ENCODE peak calls at places on chromosomes 12 and 14, in nine cellular contexts. O is amniotic stem cell; B is left lung; N is C1 segment of cervical spinal cord; A is NCI-H1417; R is nephron progenitor cell; V is NCI-H1092; J is activated T-cell treated with anti-CD3 and anti-CD28 coated beads, Interleukin-2, amount 50 U/mL, for 1 hour; C is fibroblast of lung. D is an unnamed sample.

GRCh38 chr12:52924764-52925716 is 20.2 kb upstream of the KRT8 start:
- DNase-seq in O (peak), B (no peak), N (no peak), A (no peak), R (no peak), V (no peak), J (no peak), C (peak), D (no peak)

GRCh38 chr14:27392153-27392552 is 794.3 kb upstream of the NOVA1 start:
- DNase-seq in O (peak), B (no peak), N (no peak), A (no peak), R (no peak), V (no peak), J (no peak), C (peak), D (no peak)

GRCh38 chr12:62519043-62519442 is 52.4 kb downstream of the MON2 start:
- DNase-seq in O (no peak), B (no peak), N (peak), A (no peak), R (no peak), V (peak), J (no peak), C (no peak), D (no peak)

GRCh38 chr12:123270380-123271181 is 1.1 kb downstream of the CDK2AP1 start:
- DNase-seq in O (no peak), B (peak), N (peak), A (peak), R (peak), V (no peak), J (no peak), C (peak), D (peak)

GRCh38 chr12:48001426-48002178 is 2.7 kb downstream of the COL2A1 start:
- DNase-seq in O (no peak), B (peak), N (no peak), A (peak), R (peak), V (peak), J (no peak), C (peak), D (no peak)

GRCh38 chr14:54446201-54446693 is 5.1 kb upstream of the CNIH1 start:
- DNase-seq in O (no peak), B (no peak), N (no peak), A (peak), R (no peak), V (peak), J (no peak), C (peak), D (no peak)

GRCh38 chr12:75724913-75725312 is 213.5 kb upstream of the KRR1 start:
- DNase-seq in O (peak), B (no peak), N (no peak), A (peak), R (no peak), V (peak), J (no peak), C (peak), D (no peak)

GRCh38 chr12:108630481-108631207 is 3.0 kb downstream of the SELPLG start:
- DNase-seq in O (peak), B (no peak), N (no peak), A (no peak), R (no peak), V (no peak), J (peak), C (peak), D (no peak)

GRCh38 chr14:100588671-100589070 is 1.5 kb upstream of the BEGAIN start:
- DNase-seq in O (no peak), B (peak), N (no peak), A (no peak), R (peak), V (no peak), J (no peak), C (no peak), D (peak)

GRCh38 chr12:70876952-70877351 is 43.6 kb downstream of the PTPRR start:
- DNase-seq in O (no peak), B (no peak), N (no peak), A (no peak), R (no peak), V (no peak), J (no peak), C (peak), D (no peak)

GRCh38 chr12:132356686-132357622 is 27.6 kb upstream of the GALNT9 start:
- DNase-seq in O (no peak), B (peak), N (no peak), A (peak), R (no peak), V (no peak), J (no peak), C (peak), D (peak)

GRCh38 chr12:74741113-74741512 is 203.5 kb downstream of the ATXN7L3B start:
- DNase-seq in O (no peak), B (no peak), N (no peak), A (peak), R (no peak), V (no peak), J (no peak), C (no peak), D (no peak)

GRCh38 chr12:13428538-13429265 is 232.2 kb downstream of the EMP1 start:
- DNase-seq in O (no peak), B (no peak), N (no peak), A (peak), R (no peak), V (peak), J (no peak), C (peak), D (no peak)

GRCh38 chr12:93982847-93983315 is 165.5 kb upstream of the PLXNC1 start:
- DNase-seq in O (peak), B (no peak), N (no peak), A (peak), R (no peak), V (no peak), J (no peak), C (peak), D (no peak)

GRCh38 chr14:106269029-106269428 is 742.6 kb downstream of the TMEM121 start:
- DNase-seq in O (no peak), B (no peak), N (no peak), A (no peak), R (no peak), V (no peak), J (no peak), C (no peak), D (no peak)

GRCh38 chr14:101195309-101195724 is 291.8 kb upstream of the RTL1 start:
- DNase-seq in O (no peak), B (no peak), N (no peak), A (peak), R (no peak), V (no peak), J (no peak), C (no peak), D (peak)

GRCh38 chr12:1912580-1913376 is 5.7 kb downstream of the CACNA2D4 start:
- DNase-seq in O (no peak), B (peak), N (no peak), A (no peak), R (no peak), V (no peak), J (no peak), C (no peak), D (no peak)